ENCODE peak calls at places on chromosomes 16 and 17, in eight cellular contexts. C, F, W, B, V, R, O and T are unnamed samples.

GRCh38 chr17:45090711-45091110 is 29.6 kb downstream of the NMT1 start:
- DNase-seq in W (no peak), V (no peak), B (no peak), C (peak; percentile 5), F (no peak), O (no peak), R (no peak), T (no peak)

GRCh38 chr16:1061769-1062505 is 10.6 kb upstream of the SSTR5 start:
- DNase-seq in O (no peak), R (no peak), C (no peak), F (no peak), V (no peak), B (no peak), W (no peak), T (no peak)

GRCh38 chr17:67491009-67491677 is 114.1 kb downstream of the PITPNC1 start:
- DNase-seq in C (peak; percentile 93), R (peak; percentile 93), F (peak; percentile 83), V (peak; percentile 49), W (peak; percentile 96), B (no peak), O (peak; percentile 90), T (peak; percentile 78)

GRCh38 chr17:70661342-70662222 is 492.2 kb downstream of the KCNJ2 start:
- DNase-seq in C (no peak), B (no peak), O (no peak), V (no peak), F (no peak), W (no peak), R (no peak), T (peak; percentile 66)

GRCh38 chr17:41956522-41956921 is 10.1 kb upstream of the CNP start:
- DNase-seq in O (no peak), C (no peak), V (no peak), R (no peak), F (no peak), W (no peak), B (no peak), T (no peak)

GRCh38 chr16:14155572-14156213 is 84.6 kb downstream of the MRTFB start:
- DNase-seq in O (no peak), W (no peak), R (no peak), F (no peak), B (no peak), C (no peak), V (no peak), T (no peak)

GRCh38 chr16:46629331-46629843 is 8.2 kb upstream of the SHCBP1 start:
- DNase-seq in W (peak; percentile 75), F (no peak), R (no peak), O (peak; percentile 42), C (peak; percentile 83), B (no peak), V (peak; percentile 27), T (peak; percentile 24)

GRCh38 chr17:12047977-12048376 is 27.3 kb downstream of the MAP2K4 start:
- DNase-seq in F (no peak), C (no peak), B (no peak), R (no peak), O (no peak), V (no peak), W (peak; percentile 10), T (no peak)

GRCh38 chr17:35298639-35299038 is 55.8 kb downstream of the SLFN5 start:
- DNase-seq in V (no peak), O (no peak), C (no peak), R (no peak), F (no peak), W (no peak), B (no peak), T (no peak)

GRCh38 chr17:44965491-44966234 is 2.4 kb downstream of the C1QL1 start:
- DNase-seq in B (no peak), O (no peak), R (no peak), F (no peak), C (no peak), V (no peak), W (no peak), T (no peak)

GRCh38 chr17:59493867-59494266 is 71.5 kb upstream of the DHX40 start:
- DNase-seq in W (no peak), B (no peak), C (no peak), V (no peak), O (no peak), F (peak; percentile 53), R (no peak), T (no peak)

GRCh38 chr17:51486091-51486490 is 225.7 kb downstream of the UTP18 start:
- DNase-seq in V (no peak), R (no peak), F (no peak), O (no peak), B (no peak), W (no peak), C (no peak), T (no peak)

GRCh38 chr17:40035162-40035559 is 19.0 kb downstream of the MED24 start:
- DNase-seq in B (no peak), V (no peak), W (peak; percentile 69), O (no peak), F (peak; percentile 74), R (no peak), C (peak; percentile 52), T (peak; percentile 54)

GRCh38 chr16:11596572-11597226 is 10.0 kb upstream of the LITAF start:
- DNase-seq in F (no peak), V (no peak), R (no peak), O (no peak), B (no peak), C (no peak), W (no peak), T (no peak)

GRCh38 chr17:66661411-66661843 is 173.5 kb upstream of the CACNG5 start:
- DNase-seq in C (no peak), V (no peak), W (no peak), O (no peak), F (no peak), R (no peak), B (no peak), T (no peak)

GRCh38 chr17:13513039-13513405 is 88.7 kb downstream of the HS3ST3A1 start:
- DNase-seq in C (no peak), R (no peak), O (no peak), B (no peak), F (no peak), W (peak; percentile 64), V (no peak), T (no peak)

GRCh38 chr17:56983380-56983779 is 5.4 kb downstream of the SCPEP1 start:
- DNase-seq in O (no peak), W (no peak), R (no peak), V (no peak), B (no peak), C (no peak), F (no peak), T (no peak)

GRCh38 chr17:40303009-40303657 is 5.8 kb upstream of the RARA start:
- DNase-seq in V (no peak), F (no peak), R (no peak), O (peak; percentile 40), B (no peak), W (peak; percentile 84), C (peak; percentile 51), T (peak; percentile 80)

GRCh38 chr16:30903002-30903401 is 6.6 kb downstream of the CTF1 start:
- DNase-seq in R (no peak), V (no peak), O (no peak), B (no peak), W (no peak), F (no peak), C (no peak), T (peak; percentile 10)

GRCh38 chr16:72162105-72162680 is 9.8 kb downstream of the PMFBP1 start:
- DNase-seq in C (no peak), V (no peak), R (no peak), W (no peak), B (no peak), F (no peak), O (no peak), T (no peak)

GRCh38 chr17:69581061-69581955 is 166.8 kb downstream of the MAP2K6 start:
- DNase-seq in W (no peak), C (no peak), O (no peak), R (no peak), F (no peak), V (no peak), B (no peak), T (no peak)

GRCh38 chr17:20189322-20189721 is 180.2 kb downstream of the SPECC1 start:
- DNase-seq in W (peak; percentile 42), F (peak; percentile 91), V (no peak), C (peak; percentile 39), R (no peak), O (no peak), B (no peak), T (peak; percentile 28)

GRCh38 chr17:57979076-57979475 is 9.0 kb downstream of the VEZF1 start:
- DNase-seq in W (no peak), C (no peak), B (no peak), V (no peak), O (no peak), R (no peak), F (no peak), T (no peak)

GRCh38 chr17:31415004-31415454 is 23.6 kb downstream of the RAB11FIP4 start:
- DNase-seq in C (no peak), O (no peak), B (no peak), V (no peak), F (no peak), R (no peak), W (no peak), T (no peak)

GRCh38 chr17:61303334-61304096 is 96.1 kb upstream of the TBX2 start:
- DNase-seq in B (no peak), V (no peak), C (no peak), O (no peak), F (no peak), W (no peak), R (no peak), T (no peak)

GRCh38 chr17:71632328-71632727 is 488.5 kb upstream of the SOX9 start:
- DNase-seq in O (no peak), V (no peak), C (no peak), R (peak; percentile 51), W (peak; percentile 5), B (no peak), F (no peak), T (no peak)

GRCh38 chr17:74361613-74362391 is at the start of gene BTBD17:
- DNase-seq in C (peak; percentile 65), B (no peak), O (no peak), F (peak; percentile 85), W (peak; percentile 49), R (no peak), V (no peak), T (peak; percentile 71)

GRCh38 chr16:50747206-50747956 is 5.5 kb downstream of the CYLD start:
- DNase-seq in B (no peak), V (no peak), R (no peak), F (no peak), O (no peak), C (no peak), W (peak; percentile 24), T (no peak)

GRCh38 chr16:81703177-81704155 is 75.6 kb upstream of the PLCG2 start:
- DNase-seq in B (no peak), O (peak; percentile 49), F (peak; percentile 70), C (peak; percentile 65), R (no peak), W (peak; percentile 91), V (no peak), T (peak; percentile 63)

GRCh38 chr17:63436523-63437110 is 9.5 kb downstream of the CYB561 start:
- DNase-seq in W (peak; percentile 47), B (no peak), R (no peak), V (no peak), O (no peak), C (no peak), F (peak; percentile 68), T (no peak)